ENCODE peak calls at places on chromosome 16, in six cellular contexts. One of them, this sample, is unnamed. For H3K4me1, the result is how much of the 10 kb centered on the place peaks cover.

GRCh38 chr16:89924298-89924924 is 1.3 kb downstream of the TUBB3 start:
- DNase-seq in transverse colon: no peak
- DNase-seq in IMR-90: peak
- DNase-seq in HCT116: no peak
- DNase-seq in esophagus muscularis mucosa: no peak
- DNase-seq in ovary: no peak
- DNase-seq in this sample: no peak

GRCh38 chr16:62940573-62940972 is 904.3 kb upstream of the CDH8 start:
- DNase-seq in transverse colon: no peak
- DNase-seq in IMR-90: no peak
- DNase-seq in HCT116: no peak
- DNase-seq in esophagus muscularis mucosa: no peak
- DNase-seq in ovary: no peak
- DNase-seq in this sample: no peak

GRCh38 chr16:188674-189073 is 8.4 kb downstream of the HBQ1 start:
- DNase-seq in transverse colon: no peak
- DNase-seq in IMR-90: no peak
- DNase-seq in HCT116: no peak
- DNase-seq in esophagus muscularis mucosa: no peak
- DNase-seq in ovary: no peak
- DNase-seq in this sample: no peak

GRCh38 chr16:15466886-15467781 is 32.7 kb downstream of the BMERB1 start:
- DNase-seq in transverse colon: no peak
- DNase-seq in IMR-90: no peak
- DNase-seq in HCT116: no peak
- DNase-seq in esophagus muscularis mucosa: no peak
- DNase-seq in ovary: no peak
- DNase-seq in this sample: no peak

GRCh38 chr16:15517743-15518142 is 83.4 kb downstream of the BMERB1 start:
- DNase-seq in transverse colon: no peak
- DNase-seq in IMR-90: no peak
- DNase-seq in HCT116: no peak
- DNase-seq in esophagus muscularis mucosa: no peak
- DNase-seq in ovary: no peak
- DNase-seq in this sample: no peak

GRCh38 chr16:67296422-67296821 is 17.1 kb downstream of the PLEKHG4 start:
- DNase-seq in transverse colon: no peak
- DNase-seq in IMR-90: peak
- DNase-seq in HCT116: no peak
- DNase-seq in esophagus muscularis mucosa: no peak
- DNase-seq in ovary: no peak
- DNase-seq in this sample: no peak

GRCh38 chr16:4262303-4262835 is 10.5 kb downstream of the TFAP4 start:
- DNase-seq in transverse colon: no peak
- DNase-seq in IMR-90: no peak
- DNase-seq in HCT116: no peak
- DNase-seq in esophagus muscularis mucosa: no peak
- DNase-seq in ovary: peak
- DNase-seq in this sample: no peak

GRCh38 chr16:23974223-23974622 is 138.4 kb downstream of the PRKCB start:
- DNase-seq in transverse colon: no peak
- DNase-seq in IMR-90: no peak
- DNase-seq in HCT116: no peak
- DNase-seq in esophagus muscularis mucosa: no peak
- DNase-seq in ovary: no peak
- DNase-seq in this sample: no peak

GRCh38 chr16:27776556-27776955 is 226.6 kb downstream of the KATNIP start:
- DNase-seq in transverse colon: no peak
- DNase-seq in IMR-90: no peak
- DNase-seq in HCT116: no peak
- DNase-seq in esophagus muscularis mucosa: no peak
- DNase-seq in ovary: no peak
- DNase-seq in this sample: no peak

DNA sequence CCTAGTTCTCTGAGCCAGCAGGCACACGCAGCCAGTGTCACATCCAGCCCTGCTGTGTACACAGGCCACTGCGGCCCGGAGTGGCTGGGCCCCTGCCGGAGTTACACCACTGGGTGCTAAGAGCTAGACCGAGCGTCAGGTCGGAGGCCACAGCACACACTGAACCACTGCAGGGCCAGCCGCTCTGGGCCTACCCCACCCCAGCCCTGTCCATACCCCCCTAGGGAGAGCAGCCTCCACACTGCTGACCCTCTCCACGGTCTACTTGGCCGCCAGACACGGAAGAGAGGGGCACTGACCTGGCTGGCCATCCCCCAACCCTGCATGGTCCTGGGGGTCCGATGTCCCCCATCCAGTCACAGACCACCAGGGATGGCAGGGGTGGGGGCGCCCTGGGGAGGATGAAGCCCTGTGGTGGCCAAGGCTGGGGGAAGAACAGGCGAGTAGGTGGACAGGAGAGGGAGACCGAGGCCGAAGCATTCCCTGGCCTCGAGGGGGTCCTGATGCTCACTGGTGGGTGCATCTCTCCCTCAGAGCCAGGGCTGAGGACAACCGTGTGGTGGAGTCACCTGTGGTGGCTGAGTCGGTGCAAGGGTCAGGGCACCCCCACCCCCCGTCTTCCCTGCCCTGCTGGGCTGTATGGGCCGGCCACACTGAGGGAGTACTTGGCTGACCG is 34.9 kb upstream of the ZC3H18 start:
- DNase-seq in transverse colon: no peak
- DNase-seq in IMR-90: no peak
- DNase-seq in HCT116: no peak
- DNase-seq in esophagus muscularis mucosa: no peak
- DNase-seq in ovary: peak
- DNase-seq in this sample: no peak
- TF ChIP-seq POLR2A in transverse colon: no peak
- TF ChIP-seq POLR2A in IMR-90: no peak
- TF ChIP-seq POLR2A in HCT116: peak
- TF ChIP-seq POLR2A in esophagus muscularis mucosa: no peak
- TF ChIP-seq POLR2A in ovary: no peak
- TF ChIP-seq POLR2A in this sample: no peak

GRCh38 chr16:46852130-46852529 is 21.1 kb upstream of the C16orf87 start:
- DNase-seq in transverse colon: no peak
- DNase-seq in IMR-90: no peak
- DNase-seq in HCT116: no peak
- DNase-seq in esophagus muscularis mucosa: no peak
- DNase-seq in ovary: no peak
- DNase-seq in this sample: no peak
- H3K4me1 ChIP-seq in transverse colon: under half
- H3K4me1 ChIP-seq in IMR-90: under half
- H3K4me1 ChIP-seq in HCT116: under half
- H3K4me1 ChIP-seq in esophagus muscularis mucosa: under half
- H3K4me1 ChIP-seq in ovary: under half
- H3K4me1 ChIP-seq in this sample: under half

GRCh38 chr16:56895813-56896212 is 30.8 kb downstream of the SLC12A3 start:
- DNase-seq in transverse colon: no peak
- DNase-seq in IMR-90: no peak
- DNase-seq in HCT116: no peak
- DNase-seq in esophagus muscularis mucosa: no peak
- DNase-seq in ovary: no peak
- DNase-seq in this sample: no peak
- TF ChIP-seq POLR2A in transverse colon: no peak
- TF ChIP-seq POLR2A in IMR-90: no peak
- TF ChIP-seq POLR2A in HCT116: no peak
- TF ChIP-seq POLR2A in esophagus muscularis mucosa: no peak
- TF ChIP-seq POLR2A in ovary: no peak
- TF ChIP-seq POLR2A in this sample: no peak

GRCh38 chr16:85250609-85251223 is 138.4 kb upstream of the CIBAR2 start:
- DNase-seq in transverse colon: no peak
- DNase-seq in IMR-90: no peak
- DNase-seq in HCT116: no peak
- DNase-seq in esophagus muscularis mucosa: no peak
- DNase-seq in ovary: no peak
- DNase-seq in this sample: no peak
- H3K4me1 ChIP-seq in transverse colon: under half
- H3K4me1 ChIP-seq in IMR-90: under half
- H3K4me1 ChIP-seq in HCT116: under half
- H3K4me1 ChIP-seq in esophagus muscularis mucosa: under half
- H3K4me1 ChIP-seq in ovary: under half
- H3K4me1 ChIP-seq in this sample: under half

GRCh38 chr16:75264999-75265910 is 13.8 kb upstream of the BCAR1 start:
- DNase-seq in transverse colon: peak
- DNase-seq in IMR-90: no peak
- DNase-seq in HCT116: no peak
- DNase-seq in esophagus muscularis mucosa: no peak
- DNase-seq in ovary: peak
- DNase-seq in this sample: no peak

GRCh38 chr16:75264531-75264998 is 13.1 kb upstream of the BCAR1 start:
- DNase-seq in transverse colon: no peak
- DNase-seq in IMR-90: peak
- DNase-seq in HCT116: no peak
- DNase-seq in esophagus muscularis mucosa: no peak
- DNase-seq in ovary: no peak
- DNase-seq in this sample: no peak

GRCh38 chr16:75267631-75268264 is 16.3 kb upstream of the BCAR1 start:
- DNase-seq in transverse colon: peak
- DNase-seq in IMR-90: peak
- DNase-seq in HCT116: peak
- DNase-seq in esophagus muscularis mucosa: no peak
- DNase-seq in ovary: no peak
- DNase-seq in this sample: peak

GRCh38 chr16:75266738-75267630 is 15.6 kb upstream of the BCAR1 start:
- DNase-seq in transverse colon: no peak
- DNase-seq in IMR-90: no peak
- DNase-seq in HCT116: no peak
- DNase-seq in esophagus muscularis mucosa: no peak
- DNase-seq in ovary: no peak
- DNase-seq in this sample: peak

GRCh38 chr16:75265911-75266701 is 14.7 kb upstream of the BCAR1 start:
- DNase-seq in transverse colon: peak
- DNase-seq in IMR-90: peak
- DNase-seq in HCT116: no peak
- DNase-seq in esophagus muscularis mucosa: no peak
- DNase-seq in ovary: peak
- DNase-seq in this sample: peak
- TF ChIP-seq POLR2A in transverse colon: peak
- TF ChIP-seq POLR2A in IMR-90: no peak
- TF ChIP-seq POLR2A in HCT116: no peak
- TF ChIP-seq POLR2A in esophagus muscularis mucosa: no peak
- TF ChIP-seq POLR2A in ovary: peak
- TF ChIP-seq POLR2A in this sample: peak

GRCh38 chr16:11964761-11965539 is at the start of gene TNFRSF17:
- DNase-seq in transverse colon: peak
- DNase-seq in IMR-90: peak
- DNase-seq in HCT116: no peak
- DNase-seq in esophagus muscularis mucosa: no peak
- DNase-seq in ovary: no peak
- DNase-seq in this sample: no peak
- H3K4me1 ChIP-seq in transverse colon: under half
- H3K4me1 ChIP-seq in IMR-90: under half
- H3K4me1 ChIP-seq in HCT116: under half
- H3K4me1 ChIP-seq in esophagus muscularis mucosa: under half
- H3K4me1 ChIP-seq in ovary: under half
- H3K4me1 ChIP-seq in this sample: under half

DNA sequence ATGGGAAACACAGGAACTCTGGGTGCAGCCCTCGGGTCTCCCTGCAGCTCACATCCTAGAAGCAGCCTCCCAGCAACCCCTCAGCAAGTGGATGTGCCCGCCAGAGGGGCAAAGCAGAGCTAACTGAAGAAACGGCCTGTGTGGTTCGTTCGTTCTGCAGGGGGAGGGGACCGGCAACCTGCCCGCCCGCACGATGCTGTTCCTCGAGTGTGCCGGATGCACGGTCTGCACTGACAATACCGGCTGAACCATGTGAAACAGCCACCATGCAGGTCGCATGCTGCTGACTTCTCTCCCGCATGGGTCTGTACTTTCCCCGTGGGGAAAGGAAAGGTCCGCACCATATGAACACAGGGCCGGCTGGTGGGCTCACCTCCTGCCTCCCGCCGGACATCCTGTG is 25.3 kb upstream of the C16orf95 start:
- DNase-seq in transverse colon: no peak
- DNase-seq in IMR-90: no peak
- DNase-seq in HCT116: no peak
- DNase-seq in esophagus muscularis mucosa: no peak
- DNase-seq in ovary: no peak
- DNase-seq in this sample: no peak
- TF ChIP-seq POLR2A in transverse colon: no peak
- TF ChIP-seq POLR2A in IMR-90: no peak
- TF ChIP-seq POLR2A in HCT116: no peak
- TF ChIP-seq POLR2A in esophagus muscularis mucosa: no peak
- TF ChIP-seq POLR2A in ovary: no peak
- TF ChIP-seq POLR2A in this sample: no peak

This sample was measured in gastrocnemius medialis.